ENCODE peak calls at places on chromosomes 13 and 19, in five cellular contexts. One of them, this sample, is unnamed.

GRCh38 chr19:44753932-44754742 is 5.6 kb downstream of the BCL3 start:
- DNase-seq in HT1080: peak
- DNase-seq in spleen: peak
- DNase-seq in AML-193: peak
- DNase-seq in GM12864: no peak
- DNase-seq in this sample: no peak

GRCh38 chr13:36362251-36362650 is 16.1 kb upstream of the SPART start:
- DNase-seq in GM12864: no peak
- DNase-seq in HT1080: peak
- DNase-seq in spleen: no peak
- DNase-seq in AML-193: no peak
- DNase-seq in this sample: no peak

GRCh38 chr13:97454699-97455098 is 20.7 kb downstream of the RAP2A start:
- DNase-seq in HT1080: no peak
- DNase-seq in AML-193: no peak
- DNase-seq in spleen: no peak
- DNase-seq in GM12864: no peak
- DNase-seq in this sample: no peak

GRCh38 chr13:73025212-73026012 is 33.4 kb upstream of the KLF5 start:
- DNase-seq in spleen: no peak
- DNase-seq in HT1080: peak
- DNase-seq in GM12864: no peak
- DNase-seq in AML-193: no peak
- DNase-seq in this sample: no peak

GRCh38 chr19:1851581-1852293 is 3.5 kb upstream of the REXO1 start:
- DNase-seq in HT1080: no peak
- DNase-seq in AML-193: no peak
- DNase-seq in GM12864: no peak
- DNase-seq in spleen: peak
- DNase-seq in this sample: no peak

GRCh38 chr19:15780595-15781418 is 6.7 kb upstream of the OR10H5 start:
- DNase-seq in AML-193: no peak
- DNase-seq in spleen: no peak
- DNase-seq in HT1080: no peak
- DNase-seq in GM12864: no peak
- DNase-seq in this sample: no peak

GRCh38 chr19:58228584-58229254 is at the start of gene ZNF544:
- DNase-seq in GM12864: peak
- DNase-seq in AML-193: peak
- DNase-seq in HT1080: peak
- DNase-seq in spleen: peak
- DNase-seq in this sample: peak

GRCh38 chr19:51807111-51807701 is 12.2 kb downstream of the FPR3 start:
- DNase-seq in spleen: no peak
- DNase-seq in AML-193: peak
- DNase-seq in GM12864: no peak
- DNase-seq in HT1080: no peak
- DNase-seq in this sample: no peak

GRCh38 chr13:46598140-46598819 is 45.3 kb downstream of the LRCH1 start:
- DNase-seq in AML-193: peak
- DNase-seq in spleen: no peak
- DNase-seq in GM12864: no peak
- DNase-seq in HT1080: no peak
- DNase-seq in this sample: no peak

GRCh38 chr19:39166571-39167391 is 30.0 kb upstream of the NCCRP1 start:
- DNase-seq in HT1080: no peak
- DNase-seq in AML-193: no peak
- DNase-seq in spleen: peak
- DNase-seq in GM12864: no peak
- DNase-seq in this sample: no peak

GRCh38 chr13:21175656-21176194 is 627 bp downstream of the SKA3 start:
- DNase-seq in spleen: no peak
- DNase-seq in AML-193: peak
- DNase-seq in GM12864: no peak
- DNase-seq in HT1080: no peak
- DNase-seq in this sample: no peak

GRCh38 chr19:46404039-46404883 is 9.1 kb downstream of the CCDC8 start:
- DNase-seq in HT1080: no peak
- DNase-seq in AML-193: no peak
- DNase-seq in GM12864: no peak
- DNase-seq in spleen: peak
- DNase-seq in this sample: no peak

GRCh38 chr19:2186071-2186846 is 22.5 kb downstream of the DOT1L start:
- DNase-seq in spleen: no peak
- DNase-seq in AML-193: no peak
- DNase-seq in HT1080: no peak
- DNase-seq in GM12864: no peak
- DNase-seq in this sample: no peak

GRCh38 chr13:59846845-59847620 is 316.7 kb downstream of the DIAPH3 start:
- DNase-seq in GM12864: no peak
- DNase-seq in AML-193: no peak
- DNase-seq in spleen: no peak
- DNase-seq in HT1080: no peak
- DNase-seq in this sample: no peak

GRCh38 chr19:48539503-48540096 is 12.4 kb upstream of the SULT2B1 start:
- DNase-seq in HT1080: peak
- DNase-seq in spleen: no peak
- DNase-seq in AML-193: no peak
- DNase-seq in GM12864: no peak
- DNase-seq in this sample: no peak